ENCODE peak calls at places on chromosomes 4 and X, in five cellular contexts. K is dorsolateral prefrontal cortex; U is body of pancreas; S is transverse colon; R is CD4-positive, CD25-positive, alpha-beta regulatory T cell. B is an unnamed sample.

GRCh38 chr4:112897548-112897947 is 151.9 kb upstream of the ANK2 start:
- DNase-seq in U (no peak), S (no peak), R (no peak), K (no peak), B (no peak)

GRCh38 chrX:3346436-3347329 is at the start of gene MXRA5:
- DNase-seq in S (no peak), R (no peak), U (peak), K (no peak), B (peak)

GRCh38 chrX:54178100-54178940 is 4.7 kb downstream of the FAM120C start:
- DNase-seq in S (no peak), K (no peak), U (no peak), R (no peak), B (no peak)

GRCh38 chr4:153616005-153616555 is 68.0 kb upstream of the TLR2 start:
- DNase-seq in U (no peak), R (peak), K (no peak), S (no peak), B (no peak)

GRCh38 chrX:10387011-10387410 is 230.2 kb downstream of the CLCN4 start:
- DNase-seq in U (no peak), R (no peak), K (no peak), S (no peak), B (no peak)

GRCh38 chr4:76489799-76490176 is 54.8 kb downstream of the SHROOM3 start:
- DNase-seq in U (no peak), K (no peak), S (no peak), R (no peak), B (no peak)

GRCh38 chr4:180951312-180951711 is 1291.9 kb upstream of the TENM3 start:
- DNase-seq in S (no peak), R (no peak), U (no peak), K (no peak), B (no peak)

GRCh38 chrX:38754102-38754790 is 47.0 kb upstream of the MID1IP1 start:
- DNase-seq in R (peak), U (peak), S (no peak), K (peak), B (peak)

GRCh38 chr4:23717528-23718248 is 172.2 kb downstream of the PPARGC1A start:
- DNase-seq in U (no peak), K (no peak), S (peak), R (peak), B (no peak)

GRCh38 chr4:176593943-176594342 is 198.8 kb downstream of the VEGFC start:
- DNase-seq in S (no peak), R (no peak), U (no peak), K (no peak), B (no peak)

GRCh38 chr4:164700471-164700870 is 53.5 kb upstream of the SMIM31 start:
- DNase-seq in U (no peak), K (no peak), R (no peak), S (no peak), B (no peak)

GRCh38 chr4:34365891-34366290 is 1878.4 kb downstream of the ARAP2 start:
- DNase-seq in K (no peak), U (no peak), R (no peak), S (no peak), B (no peak)

GRCh38 chr4:150117094-150117493 is 38.8 kb downstream of the DCLK2 start:
- DNase-seq in R (no peak), S (no peak), U (no peak), K (peak), B (no peak)

GRCh38 chr4:80255374-80256095 is 10.9 kb upstream of the FGF5 start:
- DNase-seq in S (no peak), R (no peak), K (no peak), U (no peak), B (no peak)

GRCh38 chrX:7943600-7944245 is 16.5 kb upstream of the PNPLA4 start:
- DNase-seq in S (peak), U (no peak), K (no peak), R (no peak), B (peak)

GRCh38 chr4:41930139-41930831 is 4.9 kb upstream of the TMEM33 start:
- DNase-seq in U (no peak), R (no peak), S (no peak), K (no peak), B (no peak)

GRCh38 chrX:17082831-17083230 is 136.4 kb downstream of the REPS2 start:
- DNase-seq in S (no peak), U (no peak), K (no peak), R (no peak), B (no peak)

GRCh38 chrX:77528034-77528433 is 80.8 kb downstream of the FGF16 start:
- DNase-seq in S (no peak), R (no peak), K (no peak), U (no peak), B (no peak)

GRCh38 chrX:58025979-58026378 is 115.7 kb upstream of the ZXDA start:
- DNase-seq in R (peak), U (peak), K (peak), S (peak), B (peak)

GRCh38 chrX:9992724-9993123 is 25.6 kb downstream of the CLDN34 start:
- DNase-seq in S (no peak), R (no peak), U (no peak), K (no peak), B (no peak)

GRCh38 chrX:7925867-7926472 is 1.2 kb downstream of the PNPLA4 start:
- DNase-seq in S (peak), U (peak), R (peak), K (peak), B (peak)

GRCh38 chrX:129737921-129738320 is 858 bp upstream of the XPNPEP2 start:
- DNase-seq in K (no peak), U (no peak), S (no peak), R (no peak), B (no peak)

GRCh38 chr4:74661427-74662171 is 132.7 kb downstream of the BTC start:
- DNase-seq in K (no peak), U (no peak), S (no peak), R (no peak), B (no peak)

GRCh38 chrX:20530319-20530979 is 263.7 kb upstream of the RPS6KA3 start:
- DNase-seq in S (peak), K (peak), U (peak), R (peak), B (peak)

GRCh38 chr4:3525532-3526430 is 6.4 kb downstream of the LRPAP1 start:
- DNase-seq in U (no peak), K (no peak), S (no peak), R (no peak), B (no peak)

GRCh38 chrX:103376979-103377324 is 614 bp downstream of the BEX3 start:
- DNase-seq in U (peak), R (no peak), S (no peak), K (no peak), B (no peak)

GRCh38 chr4:73608677-73609594 is 11.3 kb downstream of the RASSF6 start:
- DNase-seq in R (no peak), K (no peak), S (no peak), U (no peak), B (peak)

DNA sequence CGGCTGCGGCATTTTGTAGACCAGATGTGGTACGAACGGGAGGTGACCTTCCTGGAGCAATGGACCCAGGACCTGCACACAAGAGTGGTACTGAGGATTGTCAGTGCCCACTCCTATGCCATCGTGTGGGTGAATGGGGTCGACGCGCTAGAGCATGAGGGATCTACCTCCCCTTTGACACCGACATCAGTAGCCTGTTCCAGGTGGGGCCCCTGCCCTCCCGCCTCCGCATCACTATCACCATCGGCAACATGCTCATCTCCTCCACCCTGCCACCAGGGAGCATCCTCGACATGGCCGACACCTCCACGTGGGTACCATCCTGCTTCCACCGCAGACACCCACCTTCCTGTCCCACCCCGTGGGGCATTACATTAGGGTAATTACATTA is 46.2 kb downstream of the SMARCA5 start:
- DNase-seq in S (no peak), K (no peak), R (peak), U (no peak), B (no peak)
- H3K27ac ChIP-seq in S (no peak), K (peak), R (peak), U (peak), B (no peak)

GRCh38 chr4:11529625-11530201 is 101.0 kb upstream of the HS3ST1 start:
- DNase-seq in U (no peak), R (no peak), S (no peak), K (no peak), B (no peak)
- H3K27ac ChIP-seq in U (no peak), R (no peak), S (no peak), K (no peak), B (no peak)

DNA sequence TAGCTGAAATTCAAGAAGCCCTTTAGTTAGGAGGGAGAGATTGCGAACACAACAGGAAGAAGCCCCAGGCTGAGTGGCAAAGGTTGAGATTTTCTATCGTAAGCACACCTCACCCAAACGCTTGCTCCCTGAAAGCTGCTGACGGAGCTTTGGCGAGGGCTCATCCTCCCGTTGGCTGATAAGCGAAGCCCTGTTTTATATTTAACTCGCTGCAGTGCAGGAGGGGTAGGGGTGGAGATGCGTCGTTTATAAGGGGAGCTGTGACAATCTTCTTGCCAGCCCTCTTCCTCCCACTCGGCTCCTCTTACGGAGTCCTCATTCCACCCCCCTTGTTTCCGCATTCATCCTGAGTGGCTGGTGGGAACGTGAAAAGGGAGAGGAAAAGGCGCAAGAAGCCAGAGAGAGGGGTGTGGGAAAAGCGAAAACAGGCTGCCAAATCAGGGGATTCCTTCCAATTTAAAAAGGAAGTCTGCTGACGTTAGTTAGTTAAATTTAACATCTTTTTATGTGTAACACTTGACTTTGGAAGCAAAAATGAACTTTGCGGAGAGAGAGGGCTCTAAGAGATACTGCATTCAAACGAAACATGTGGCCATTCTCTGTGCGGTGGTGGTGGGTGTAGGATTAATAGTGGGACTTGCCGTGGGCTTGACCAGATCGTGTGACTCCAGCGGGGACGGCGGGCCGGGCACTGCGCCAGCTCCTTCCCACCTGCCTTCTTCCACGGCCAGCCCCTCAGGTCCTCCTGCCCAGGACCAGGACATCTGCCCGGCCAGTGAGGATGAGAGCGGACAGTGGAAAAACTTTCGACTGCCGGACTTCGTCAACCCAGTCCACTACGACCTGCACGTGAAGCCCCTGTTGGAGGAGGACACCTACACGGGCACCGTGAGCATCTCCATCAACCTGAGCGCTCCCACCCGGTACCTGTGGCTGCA is at the start of gene ENPEP:
- DNase-seq in U (peak), K (peak), R (no peak), S (peak), B (no peak)
- H3K27ac ChIP-seq in U (peak), K (no peak), R (no peak), S (no peak), B (no peak)

GRCh38 chr4:8225704-8226443 is 26.8 kb downstream of the SH3TC1 start:
- DNase-seq in S (no peak), U (peak), K (no peak), R (no peak), B (no peak)
- H3K27ac ChIP-seq in S (no peak), U (no peak), K (no peak), R (no peak), B (no peak)